ENCODE peak calls at places on chromosomes 4 and X, in seven cellular contexts. L, S, X, K, E, O and W are unnamed samples.

GRCh38 chr4:38620025-38620424 is 44.0 kb upstream of the KLF3 start:
- DNase-seq in L (no peak), S (no peak), X (no peak), K (no peak), E (no peak), O (no peak), W (no peak)

GRCh38 chr4:173415092-173415491 is 16.2 kb upstream of the SCRG1 start:
- DNase-seq in L (no peak), S (no peak), X (no peak), K (no peak), E (no peak), O (no peak), W (no peak)

GRCh38 chr4:104015680-104016079 is 295.9 kb upstream of the TACR3 start:
- DNase-seq in L (no peak), S (no peak), X (no peak), K (no peak), E (no peak), O (no peak), W (no peak)

GRCh38 chr4:36758312-36758690 is 476.9 kb downstream of the DTHD1 start:
- DNase-seq in L (no peak), S (peak), X (no peak), K (no peak), E (no peak), O (no peak), W (no peak)

GRCh38 chr4:1851575-1852415 is 4.2 kb downstream of the LETM1 start:
- DNase-seq in L (no peak), S (no peak), X (no peak), K (no peak), E (no peak), O (peak), W (no peak)

GRCh38 chr4:38177035-38177791 is 217.0 kb downstream of the PTTG2 start:
- DNase-seq in L (peak), S (no peak), X (no peak), K (no peak), E (peak), O (peak), W (no peak)

GRCh38 chr4:26838055-26838842 is 22.4 kb upstream of the STIM2 start:
- DNase-seq in L (no peak), S (no peak), X (no peak), K (no peak), E (no peak), O (no peak), W (no peak)

GRCh38 chr4:17665346-17665745 is 50.9 kb downstream of the MED28 start:
- DNase-seq in L (no peak), S (no peak), X (no peak), K (no peak), E (no peak), O (no peak), W (no peak)

GRCh38 chr4:3769642-3770184 is 3.5 kb downstream of the ADRA2C start:
- DNase-seq in L (no peak), S (no peak), X (peak), K (no peak), E (no peak), O (no peak), W (no peak)

GRCh38 chrX:12921886-12922599 is 15.6 kb downstream of the TLR8 start:
- DNase-seq in L (no peak), S (no peak), X (no peak), K (no peak), E (no peak), O (no peak), W (no peak)

GRCh38 chrX:111868726-111869638 is 7.0 kb upstream of the TRPC5OS start:
- DNase-seq in L (no peak), S (no peak), X (no peak), K (no peak), E (no peak), O (peak), W (no peak)

GRCh38 chr4:27594917-27595316 is 734.3 kb downstream of the STIM2 start:
- DNase-seq in L (no peak), S (no peak), X (no peak), K (no peak), E (no peak), O (no peak), W (no peak)

GRCh38 chr4:19348746-19349145 is 903.0 kb upstream of the SLIT2 start:
- DNase-seq in L (no peak), S (no peak), X (no peak), K (no peak), E (no peak), O (peak), W (no peak)

GRCh38 chr4:55096045-55096444 is 29.4 kb downstream of the KDR start:
- DNase-seq in L (no peak), S (no peak), X (no peak), K (no peak), E (no peak), O (no peak), W (no peak)

GRCh38 chr4:154507170-154507569 is 15.6 kb upstream of the DCHS2 start:
- DNase-seq in L (no peak), S (peak), X (no peak), K (no peak), E (no peak), O (no peak), W (no peak)

GRCh38 chr4:132646186-132646585 is 502.9 kb upstream of the PCDH10 start:
- DNase-seq in L (no peak), S (peak), X (no peak), K (no peak), E (no peak), O (no peak), W (no peak)

GRCh38 chr4:156790866-156791265 is 180.7 kb downstream of the PDGFC start:
- DNase-seq in L (no peak), S (no peak), X (no peak), K (no peak), E (no peak), O (peak), W (no peak)

GRCh38 chrX:132413459-132413858 is 75.4 kb downstream of the MBNL3 start:
- DNase-seq in L (no peak), S (no peak), X (no peak), K (no peak), E (no peak), O (no peak), W (no peak)

GRCh38 chr4:38145033-38145673 is 185.0 kb downstream of the PTTG2 start:
- DNase-seq in L (no peak), S (no peak), X (no peak), K (no peak), E (no peak), O (no peak), W (no peak)

GRCh38 chr4:147160908-147161513 is 215.3 kb upstream of the TTC29 start:
- DNase-seq in L (no peak), S (peak), X (no peak), K (no peak), E (no peak), O (peak), W (no peak)

GRCh38 chrX:2691543-2692220 is 587 bp downstream of the CD99 start:
- DNase-seq in L (no peak), S (no peak), X (no peak), K (peak), E (peak), O (peak), W (no peak)

GRCh38 chrX:54484666-54485065 is 11.4 kb downstream of the FGD1 start:
- DNase-seq in L (no peak), S (no peak), X (no peak), K (no peak), E (no peak), O (peak), W (no peak)

GRCh38 chr4:105587851-105588250 is 35.4 kb downstream of the ARHGEF38 start:
- DNase-seq in L (no peak), S (no peak), X (no peak), K (no peak), E (no peak), O (no peak), W (no peak)

GRCh38 chr4:64368741-64369140 is 40.5 kb downstream of the TECRL start:
- DNase-seq in L (no peak), S (no peak), X (no peak), K (no peak), E (no peak), O (no peak), W (no peak)

GRCh38 chr4:94833394-94833793 is 75.6 kb downstream of the BMPR1B start:
- DNase-seq in L (no peak), S (no peak), X (no peak), K (no peak), E (no peak), O (no peak), W (no peak)

GRCh38 chr4:9994246-9994847 is 26.9 kb downstream of the SLC2A9 start:
- DNase-seq in L (no peak), S (no peak), X (no peak), K (no peak), E (no peak), O (no peak), W (no peak)

GRCh38 chr4:173436149-173436579 is 37.2 kb upstream of the SCRG1 start:
- DNase-seq in L (no peak), S (no peak), X (no peak), K (no peak), E (no peak), O (peak), W (no peak)

GRCh38 chr4:6929339-6929734 is 19.7 kb downstream of the TBC1D14 start:
- DNase-seq in L (no peak), S (no peak), X (no peak), K (no peak), E (no peak), O (no peak), W (no peak)

GRCh38 chr4:34791224-34791623 is 1453.1 kb downstream of the ARAP2 start:
- DNase-seq in L (no peak), S (no peak), X (no peak), K (no peak), E (no peak), O (no peak), W (no peak)

GRCh38 chr4:168551211-168551610 is 54.4 kb downstream of the PALLD start:
- DNase-seq in L (no peak), S (no peak), X (no peak), K (no peak), E (no peak), O (peak), W (no peak)

GRCh38 chr4:129218355-129218754 is 122.4 kb downstream of the C4orf33 start:
- DNase-seq in L (no peak), S (no peak), X (no peak), K (no peak), E (no peak), O (peak), W (no peak)

GRCh38 chrX:69028761-69029120 is 136.5 kb downstream of the PJA1 start:
- DNase-seq in L (no peak), S (no peak), X (no peak), K (no peak), E (no peak), O (no peak), W (no peak)

GRCh38 chrX:102516314-102516936 is at the start of gene TMSB15A:
- DNase-seq in L (peak), S (no peak), X (peak), K (peak), E (peak), O (peak), W (peak)

GRCh38 chr4:80173841-80174240 is 23.5 kb upstream of the PRDM8 start:
- DNase-seq in L (no peak), S (no peak), X (no peak), K (no peak), E (no peak), O (peak), W (no peak)

GRCh38 chr4:91826186-91826585 is 477.6 kb upstream of the GRID2 start:
- DNase-seq in L (no peak), S (peak), X (no peak), K (no peak), E (no peak), O (no peak), W (no peak)

GRCh38 chr4:114318309-114318708 is 280.3 kb upstream of the UGT8 start:
- DNase-seq in L (no peak), S (no peak), X (no peak), K (no peak), E (no peak), O (no peak), W (no peak)

DNA sequence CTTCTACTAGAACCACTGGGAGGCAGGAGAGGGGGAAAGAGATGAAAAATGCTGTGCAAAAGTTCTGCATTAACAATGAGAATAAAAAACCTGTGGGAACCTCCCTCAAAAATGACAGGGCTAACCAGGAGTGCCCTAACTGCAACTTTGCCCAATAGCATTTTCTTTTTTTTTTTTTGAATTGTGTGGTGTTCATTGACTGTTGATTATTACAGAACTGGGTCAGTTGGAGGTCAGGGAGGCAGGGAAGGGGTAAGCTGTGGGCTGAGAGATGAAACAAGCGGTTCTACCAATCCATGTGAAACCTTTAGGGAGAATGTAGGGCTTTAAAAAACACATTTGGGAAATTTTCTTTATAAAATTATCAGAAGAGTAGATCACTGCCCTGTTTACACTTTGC is 157.7 kb downstream of the SPRY1 start:
- DNase-seq in L (no peak), S (no peak), X (no peak), K (no peak), E (no peak), O (no peak), W (no peak)
- H3K27ac ChIP-seq in L (no peak), S (no peak), X (peak), K (peak), E (no peak), O (no peak), W (peak)

GRCh38 chr4:74156521-74156920 is 1.4 kb upstream of the MTHFD2L start:
- DNase-seq in L (no peak), S (no peak), X (no peak), K (no peak), E (no peak), O (peak), W (no peak)

GRCh38 chr4:74157116-74157742 is 689 bp upstream of the MTHFD2L start:
- DNase-seq in L (no peak), S (no peak), X (no peak), K (no peak), E (no peak), O (peak), W (no peak)

GRCh38 chr4:74159397-74159709 is 1.4 kb downstream of the MTHFD2L start:
- DNase-seq in L (no peak), S (no peak), X (no peak), K (no peak), E (no peak), O (no peak), W (no peak)

GRCh38 chr4:74157743-74158560 is at the start of gene MTHFD2L:
- DNase-seq in L (peak), S (peak), X (peak), K (peak), E (peak), O (peak), W (peak)

GRCh38 chr4:74158561-74159396 is 861 bp downstream of the MTHFD2L start:
- DNase-seq in L (no peak), S (no peak), X (no peak), K (no peak), E (no peak), O (peak), W (no peak)
- H3K27ac ChIP-seq in L (peak), S (no peak), X (peak), K (peak), E (peak), O (peak), W (peak)

GRCh38 chr4:40848981-40849380 is 99.2 kb downstream of the NSUN7 start:
- DNase-seq in L (no peak), S (peak), X (no peak), K (no peak), E (no peak), O (peak), W (no peak)
- H3K27ac ChIP-seq in L (no peak), S (no peak), X (no peak), K (no peak), E (no peak), O (no peak), W (no peak)

DNA sequence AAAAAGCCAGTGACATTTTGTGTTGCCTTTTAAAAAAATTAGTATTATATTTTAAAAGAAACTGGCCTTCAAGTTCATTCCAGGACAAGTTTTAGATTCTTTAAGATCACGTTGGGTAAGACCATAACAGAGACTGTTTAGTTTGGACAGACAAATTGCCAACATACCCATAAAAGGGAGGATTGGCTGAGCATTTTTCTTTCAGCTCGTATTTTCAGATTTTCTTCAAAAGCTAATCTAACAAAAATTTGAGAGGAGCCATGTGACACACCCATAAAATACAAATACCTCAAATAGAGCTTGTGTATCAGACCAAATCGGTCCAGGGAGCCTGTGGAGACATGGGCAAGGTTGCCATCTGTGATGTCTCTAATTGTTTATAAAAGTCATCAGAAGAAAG is 74.6 kb upstream of the C1QTNF7 start:
- DNase-seq in L (no peak), S (no peak), X (no peak), K (no peak), E (no peak), O (no peak), W (no peak)
- H3K27ac ChIP-seq in L (no peak), S (no peak), X (no peak), K (peak), E (no peak), O (no peak), W (no peak)

GRCh38 chrX:39550795-39551361 is 546.9 kb downstream of the BCOR start:
- DNase-seq in L (no peak), S (no peak), X (no peak), K (no peak), E (no peak), O (peak), W (no peak)

GRCh38 chrX:39556056-39556455 is 541.7 kb downstream of the BCOR start:
- DNase-seq in L (no peak), S (no peak), X (no peak), K (no peak), E (no peak), O (no peak), W (no peak)

GRCh38 chrX:39551748-39552147 is 546.0 kb downstream of the BCOR start:
- DNase-seq in L (no peak), S (no peak), X (no peak), K (no peak), E (no peak), O (no peak), W (no peak)
- H3K27ac ChIP-seq in L (no peak), S (no peak), X (no peak), K (no peak), E (no peak), O (no peak), W (no peak)

DNA sequence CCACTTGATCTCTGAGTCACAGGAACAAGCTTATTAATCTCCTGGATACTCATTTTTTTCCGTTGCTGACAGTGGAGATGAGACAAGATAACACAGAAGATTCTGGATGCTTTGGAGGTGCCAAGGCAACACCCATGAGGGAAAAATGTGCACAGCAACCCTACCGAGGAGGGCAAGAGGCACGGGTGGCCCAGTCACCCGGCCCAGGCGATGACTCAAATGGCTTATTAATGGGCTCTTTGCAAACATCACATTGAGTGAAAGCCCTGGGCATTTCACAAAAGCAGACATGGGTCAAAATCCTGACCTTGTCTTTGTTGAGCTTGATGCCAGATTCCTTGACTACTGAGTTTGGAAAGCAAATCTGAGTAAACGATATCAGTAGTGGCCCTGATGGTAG is 315.1 kb downstream of the STK32B start:
- DNase-seq in L (no peak), S (peak), X (no peak), K (no peak), E (no peak), O (peak), W (no peak)
- H3K27ac ChIP-seq in L (no peak), S (peak), X (no peak), K (no peak), E (no peak), O (peak), W (peak)

DNA sequence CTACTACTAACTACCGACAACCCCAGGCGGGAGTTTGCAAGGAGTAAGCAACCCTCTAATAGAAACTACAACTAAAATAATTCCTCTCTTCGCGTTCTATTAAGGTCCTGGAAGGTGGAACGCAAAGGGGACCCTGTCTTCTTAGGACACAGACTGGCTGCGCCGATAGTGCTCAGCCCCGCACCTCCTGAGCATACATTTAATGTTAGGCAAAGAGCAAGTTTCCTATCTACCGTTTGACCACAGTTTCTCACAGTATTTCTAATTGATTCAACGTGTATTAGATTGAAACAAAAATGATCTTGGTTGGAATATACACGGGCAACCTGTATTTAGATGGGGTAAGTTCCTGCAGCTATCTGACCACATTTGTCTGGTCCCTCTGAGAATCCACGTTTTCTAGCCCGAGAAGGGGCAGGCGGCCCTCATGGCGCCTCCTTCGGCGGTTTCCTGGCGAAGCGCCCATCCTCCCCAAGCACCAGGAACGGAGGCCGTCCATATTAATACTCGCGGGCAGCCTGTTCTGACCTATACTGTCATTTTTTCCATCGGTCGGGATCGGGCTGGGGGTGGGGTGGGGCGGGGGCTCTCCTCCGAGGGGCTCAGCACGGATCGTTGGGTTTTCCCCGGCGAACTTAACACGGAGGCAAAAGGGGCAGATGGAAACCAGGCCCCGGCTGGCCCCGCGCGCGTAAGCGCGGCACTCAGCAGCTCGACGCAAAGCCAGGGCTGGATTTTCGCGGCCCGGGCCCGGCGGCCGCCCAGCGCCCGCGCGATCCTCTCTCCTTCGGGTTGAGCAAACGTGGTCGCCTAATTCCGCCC is 77.0 kb upstream of the BCOR start:
- DNase-seq in L (no peak), S (no peak), X (no peak), K (peak), E (peak), O (peak), W (no peak)
- H3K27ac ChIP-seq in L (peak), S (peak), X (peak), K (peak), E (peak), O (peak), W (peak)